ENCODE peak calls at places on chromosomes 3 and 15, in four cellular contexts. One of them, this sample, is unnamed.
A peak's percentile ranks its signal among the peaks of the same experiment; 100 is the strongest.

GRCh38 chr15:25170113-25170731 is 215.4 kb downstream of the SNRPN start:
- DNase-seq in HCT116: no peak
- DNase-seq in GM23338: no peak
- DNase-seq in neural progenitor cell: no peak
- DNase-seq in this sample: no peak

GRCh38 chr3:10973196-10973595 is 19.4 kb upstream of the SLC6A1 start:
- DNase-seq in GM23338: no peak
- DNase-seq in HCT116: no peak
- DNase-seq in neural progenitor cell: no peak
- DNase-seq in this sample: no peak

GRCh38 chr3:25001041-25001591 is 426.9 kb upstream of the RARB start:
- DNase-seq in neural progenitor cell: peak; percentile 15
- DNase-seq in HCT116: no peak
- DNase-seq in GM23338: no peak
- DNase-seq in this sample: no peak

GRCh38 chr3:12620305-12620704 is 43.6 kb downstream of the RAF1 start:
- DNase-seq in GM23338: no peak
- DNase-seq in neural progenitor cell: no peak
- DNase-seq in HCT116: no peak
- DNase-seq in this sample: no peak

GRCh38 chr3:192772495-192772894 is 45.2 kb upstream of the FGF12 start:
- DNase-seq in neural progenitor cell: peak; percentile 61
- DNase-seq in GM23338: peak; percentile 77
- DNase-seq in HCT116: peak; percentile 12
- DNase-seq in this sample: no peak

GRCh38 chr3:117587416-117587815 is 877.8 kb downstream of the TUSC7 start:
- DNase-seq in GM23338: no peak
- DNase-seq in HCT116: no peak
- DNase-seq in neural progenitor cell: no peak
- DNase-seq in this sample: no peak

GRCh38 chr3:111318289-111318688 is 223.7 kb upstream of the CD96 start:
- DNase-seq in neural progenitor cell: no peak
- DNase-seq in HCT116: no peak
- DNase-seq in GM23338: no peak
- DNase-seq in this sample: no peak

GRCh38 chr15:89299896-89300295 is 34.7 kb downstream of the POLG start:
- DNase-seq in neural progenitor cell: no peak
- DNase-seq in HCT116: peak; percentile 16
- DNase-seq in GM23338: no peak
- DNase-seq in this sample: no peak

GRCh38 chr3:170007031-170007663 is 30.6 kb upstream of the GPR160 start:
- DNase-seq in neural progenitor cell: no peak
- DNase-seq in GM23338: no peak
- DNase-seq in HCT116: no peak
- DNase-seq in this sample: peak; percentile 69

GRCh38 chr3:184737641-184738518 is 26.0 kb upstream of the MAGEF1 start:
- DNase-seq in GM23338: no peak
- DNase-seq in HCT116: no peak
- DNase-seq in neural progenitor cell: no peak
- DNase-seq in this sample: no peak

GRCh38 chr3:169774186-169774585 is 990 bp downstream of the MYNN start:
- DNase-seq in neural progenitor cell: peak; percentile 33
- DNase-seq in HCT116: no peak
- DNase-seq in GM23338: peak; percentile 24
- DNase-seq in this sample: no peak

GRCh38 chr3:89762360-89762759 is 654.9 kb downstream of the EPHA3 start:
- DNase-seq in neural progenitor cell: no peak
- DNase-seq in HCT116: no peak
- DNase-seq in GM23338: no peak
- DNase-seq in this sample: no peak

GRCh38 chr15:64894395-64895056 is 17.2 kb upstream of the ANKDD1A start:
- DNase-seq in GM23338: peak; percentile 82
- DNase-seq in HCT116: no peak
- DNase-seq in neural progenitor cell: peak; percentile 83
- DNase-seq in this sample: peak; percentile 86

GRCh38 chr15:62717496-62717895 is 325.1 kb upstream of the TPM1 start:
- DNase-seq in GM23338: no peak
- DNase-seq in HCT116: no peak
- DNase-seq in neural progenitor cell: no peak
- DNase-seq in this sample: no peak

GRCh38 chr3:123353852-123354238 is 95.0 kb downstream of the ADCY5 start:
- DNase-seq in HCT116: no peak
- DNase-seq in GM23338: no peak
- DNase-seq in neural progenitor cell: no peak
- DNase-seq in this sample: no peak

GRCh38 chr15:41941644-41942415 is 30.5 kb downstream of the EHD4 start:
- DNase-seq in HCT116: no peak
- DNase-seq in GM23338: peak; percentile 24
- DNase-seq in neural progenitor cell: peak; percentile 78
- DNase-seq in this sample: no peak

GRCh38 chr3:11739712-11740111 is 96.0 kb upstream of the VGLL4 start:
- DNase-seq in neural progenitor cell: no peak
- DNase-seq in GM23338: no peak
- DNase-seq in HCT116: no peak
- DNase-seq in this sample: no peak

GRCh38 chr3:51384145-51384729 is 854 bp upstream of the MANF start:
- DNase-seq in GM23338: peak; percentile 43
- DNase-seq in neural progenitor cell: peak; percentile 46
- DNase-seq in HCT116: no peak
- DNase-seq in this sample: peak; percentile 53

GRCh38 chr3:115146032-115146417 is 1.1 kb downstream of the ZBTB20 start:
- DNase-seq in HCT116: peak; percentile 19
- DNase-seq in neural progenitor cell: peak; percentile 68
- DNase-seq in GM23338: peak; percentile 55
- DNase-seq in this sample: peak; percentile 12

GRCh38 chr3:109643590-109643989 is 306.2 kb upstream of the DPPA4 start:
- DNase-seq in neural progenitor cell: no peak
- DNase-seq in GM23338: no peak
- DNase-seq in HCT116: peak; percentile 70
- DNase-seq in this sample: no peak

GRCh38 chr3:56251343-56251945 is 216.8 kb downstream of the ERC2 start:
- DNase-seq in HCT116: peak; percentile 24
- DNase-seq in neural progenitor cell: peak; percentile 51
- DNase-seq in GM23338: peak; percentile 70
- DNase-seq in this sample: peak; percentile 53
- TF ChIP-seq CTCF in HCT116: peak; percentile 70
- TF ChIP-seq CTCF in neural progenitor cell: peak; percentile 95
- TF ChIP-seq CTCF in GM23338: peak; percentile 78
- TF ChIP-seq CTCF in this sample: peak; percentile 97

DNA sequence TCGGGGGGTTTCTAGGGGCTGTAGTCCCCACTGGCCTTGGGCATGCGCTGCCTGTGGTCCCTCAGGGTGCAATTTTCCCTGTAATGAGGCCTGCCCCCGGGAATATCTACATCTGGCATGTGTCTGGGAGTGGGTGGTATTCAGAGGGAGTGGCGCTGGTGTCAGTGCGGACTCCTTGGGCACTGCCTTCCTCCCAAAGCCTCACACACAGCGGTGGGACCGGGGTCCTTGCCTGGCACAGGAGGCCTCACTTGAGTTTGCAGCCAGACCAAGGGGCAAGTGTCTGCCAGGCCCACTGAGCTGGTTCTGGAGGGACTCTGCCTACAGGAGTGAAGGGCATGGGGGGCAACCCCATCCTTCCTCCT is 53.5 kb upstream of the PCSK6 start:
- DNase-seq in HCT116: no peak
- DNase-seq in neural progenitor cell: no peak
- DNase-seq in GM23338: no peak
- DNase-seq in this sample: no peak
- TF ChIP-seq EZH2phosphoT487 in HCT116: no peak
- TF ChIP-seq EZH2phosphoT487 in neural progenitor cell: no peak
- TF ChIP-seq EZH2phosphoT487 in GM23338: no peak
- TF ChIP-seq EZH2phosphoT487 in this sample: no peak

GRCh38 chr3:74066456-74066855 is 441.7 kb upstream of the PDZRN3 start:
- DNase-seq in GM23338: peak; percentile 51
- DNase-seq in HCT116: no peak
- DNase-seq in neural progenitor cell: peak; percentile 17
- DNase-seq in this sample: no peak

DNA sequence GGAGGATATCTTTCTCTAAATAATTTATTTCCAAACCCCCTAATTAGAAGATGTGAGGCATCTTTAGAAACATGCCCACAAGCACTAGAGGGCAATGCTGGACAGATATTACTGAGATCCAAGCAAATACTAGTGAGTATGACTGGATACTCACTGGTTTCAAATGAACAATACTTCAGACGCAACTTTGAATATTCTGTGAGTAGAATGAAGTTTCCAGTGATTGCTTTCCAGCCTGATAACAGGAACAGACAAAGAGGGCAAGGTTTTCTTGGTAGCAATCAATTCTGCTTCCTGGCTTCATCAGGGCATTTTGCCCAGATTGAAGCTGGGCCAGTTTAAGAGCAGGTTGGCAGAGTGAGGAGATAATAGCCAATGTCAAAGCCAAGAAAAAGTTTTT is 442.6 kb upstream of the PDZRN3 start:
- DNase-seq in neural progenitor cell: peak; percentile 11
- DNase-seq in HCT116: no peak
- DNase-seq in GM23338: peak; percentile 27
- DNase-seq in this sample: no peak
- TF ChIP-seq CTCF in neural progenitor cell: peak; percentile 39
- TF ChIP-seq CTCF in HCT116: no peak
- TF ChIP-seq CTCF in GM23338: peak; percentile 44
- TF ChIP-seq CTCF in this sample: peak; percentile 13

GRCh38 chr3:150738688-150739087 is 24.3 kb downstream of the SIAH2 start:
- DNase-seq in HCT116: no peak
- DNase-seq in neural progenitor cell: no peak
- DNase-seq in GM23338: no peak
- DNase-seq in this sample: no peak

GRCh38 chr3:150736316-150736719 is 26.7 kb downstream of the SIAH2 start:
- DNase-seq in HCT116: no peak
- DNase-seq in neural progenitor cell: no peak
- DNase-seq in GM23338: peak; percentile 72
- DNase-seq in this sample: no peak

GRCh38 chr3:150739200-150739863 is 23.6 kb downstream of the SIAH2 start:
- DNase-seq in HCT116: no peak
- DNase-seq in neural progenitor cell: no peak
- DNase-seq in GM23338: no peak
- DNase-seq in this sample: no peak

GRCh38 chr3:150736903-150737832 is 25.8 kb downstream of the SIAH2 start:
- DNase-seq in GM23338: no peak
- DNase-seq in HCT116: no peak
- DNase-seq in neural progenitor cell: no peak
- DNase-seq in this sample: no peak

GRCh38 chr3:150737874-150738679 is 24.9 kb downstream of the SIAH2 start:
- DNase-seq in neural progenitor cell: no peak
- DNase-seq in GM23338: peak; percentile 22
- DNase-seq in HCT116: peak; percentile 42
- DNase-seq in this sample: no peak
- TF ChIP-seq EZH2phosphoT487 in neural progenitor cell: no peak
- TF ChIP-seq EZH2phosphoT487 in GM23338: no peak
- TF ChIP-seq EZH2phosphoT487 in HCT116: no peak
- TF ChIP-seq EZH2phosphoT487 in this sample: no peak

GRCh38 chr3:195271859-195272243 is 892 bp upstream of the XXYLT1 start:
- DNase-seq in GM23338: no peak
- DNase-seq in HCT116: no peak
- DNase-seq in neural progenitor cell: no peak
- DNase-seq in this sample: no peak

GRCh38 chr3:195269375-195270078 is 1.4 kb downstream of the XXYLT1 start:
- DNase-seq in neural progenitor cell: no peak
- DNase-seq in HCT116: no peak
- DNase-seq in GM23338: no peak
- DNase-seq in this sample: peak; percentile 12

GRCh38 chr3:195271116-195271858 is at the start of gene XXYLT1:
- DNase-seq in HCT116: peak; percentile 74
- DNase-seq in GM23338: peak; percentile 93
- DNase-seq in neural progenitor cell: peak; percentile 97
- DNase-seq in this sample: peak; percentile 93

GRCh38 chr3:195270079-195270349 is 945 bp downstream of the XXYLT1 start:
- DNase-seq in HCT116: no peak
- DNase-seq in neural progenitor cell: no peak
- DNase-seq in GM23338: no peak
- DNase-seq in this sample: no peak

GRCh38 chr3:195270350-195271115 is 426 bp downstream of the XXYLT1 start:
- DNase-seq in GM23338: peak; percentile 80
- DNase-seq in HCT116: peak; percentile 26
- DNase-seq in neural progenitor cell: peak; percentile 91
- DNase-seq in this sample: peak; percentile 84
- TF ChIP-seq CTCF in GM23338: peak; percentile 53
- TF ChIP-seq CTCF in HCT116: peak; percentile 55
- TF ChIP-seq CTCF in neural progenitor cell: peak; percentile 62
- TF ChIP-seq CTCF in this sample: peak; percentile 71

GRCh38 chr3:186182850-186183249 is 74.0 kb upstream of the ETV5 start:
- DNase-seq in HCT116: no peak
- DNase-seq in GM23338: no peak
- DNase-seq in neural progenitor cell: no peak
- DNase-seq in this sample: no peak
- TF ChIP-seq EZH2phosphoT487 in HCT116: no peak
- TF ChIP-seq EZH2phosphoT487 in GM23338: no peak
- TF ChIP-seq EZH2phosphoT487 in neural progenitor cell: no peak
- TF ChIP-seq EZH2phosphoT487 in this sample: no peak

GRCh38 chr3:129605593-129606521 is 619 bp downstream of the PLXND1 start:
- DNase-seq in HCT116: no peak
- DNase-seq in neural progenitor cell: peak; percentile 54
- DNase-seq in GM23338: no peak
- DNase-seq in this sample: peak; percentile 32
- TF ChIP-seq CTCF in HCT116: no peak
- TF ChIP-seq CTCF in neural progenitor cell: no peak
- TF ChIP-seq CTCF in GM23338: no peak
- TF ChIP-seq CTCF in this sample: no peak

This sample was measured in OCI-LY7.